ENCODE peak calls at places on chromosomes 16 and 17, in seven cellular contexts. B, Z, H, A, K, V and X are unnamed samples.

GRCh38 chr17:72258711-72259110 is 137.9 kb downstream of the SOX9 start:
- DNase-seq in B (no peak), Z (no peak), H (no peak), A (no peak), K (no peak), V (no peak), X (no peak)

GRCh38 chr17:54992797-54993639 is 24.5 kb downstream of the STXBP4 start:
- DNase-seq in B (no peak), Z (peak), H (no peak), A (no peak), K (peak), V (peak), X (peak)

GRCh38 chr17:39772415-39772814 is 34.7 kb downstream of the GRB7 start:
- DNase-seq in B (no peak), Z (no peak), H (no peak), A (no peak), K (no peak), V (no peak), X (no peak)

GRCh38 chr17:4003131-4003500 is 38.9 kb upstream of the ATP2A3 start:
- DNase-seq in B (no peak), Z (no peak), H (no peak), A (no peak), K (no peak), V (no peak), X (peak)

GRCh38 chr16:88737298-88738166 is 31.2 kb downstream of the CTU2 start:
- DNase-seq in B (peak), Z (peak), H (peak), A (no peak), K (peak), V (peak), X (peak)

GRCh38 chr17:17581509-17581908 is 10.0 kb downstream of the PEMT start:
- DNase-seq in B (no peak), Z (no peak), H (no peak), A (no peak), K (no peak), V (no peak), X (no peak)

GRCh38 chr17:418421-418751 is 65.8 kb upstream of the RPH3AL start:
- DNase-seq in B (no peak), Z (no peak), H (peak), A (no peak), K (peak), V (no peak), X (peak)

GRCh38 chr17:12538003-12538402 is 127.7 kb upstream of the MYOCD start:
- DNase-seq in B (no peak), Z (no peak), H (no peak), A (no peak), K (no peak), V (no peak), X (no peak)